ENCODE peak calls at places on chromosome 17, in nine cellular contexts. One of them, this sample, is unnamed.

GRCh38 chr17:74325743-74326379 is at the start of gene KIF19:
- DNase-seq in IMR-90: no peak
- DNase-seq in stimulated activated CD8-positive, alpha-beta memory T cell treated with anti-CD3 and anti-CD28 coated beads, Interleukin-7, amount 100 ng/mL, for 1 hour: peak
- DNase-seq in bronchial epithelial cell: no peak
- DNase-seq in GM04503: no peak
- DNase-seq in gastrocnemius medialis: peak
- DNase-seq in posterior cingulate gyrus: peak
- DNase-seq in GDM1: no peak
- DNase-seq in neuronal stem cell: peak
- DNase-seq in this sample: no peak

GRCh38 chr17:15377200-15377599 is 35.8 kb upstream of the TEKT3 start:
- DNase-seq in gastrocnemius medialis: no peak
- DNase-seq in posterior cingulate gyrus: no peak
- DNase-seq in GDM1: no peak
- DNase-seq in neuronal stem cell: no peak
- DNase-seq in stimulated activated CD8-positive, alpha-beta memory T cell treated with anti-CD3 and anti-CD28 coated beads, Interleukin-7, amount 100 ng/mL, for 1 hour: no peak
- DNase-seq in IMR-90: peak
- DNase-seq in bronchial epithelial cell: peak
- DNase-seq in GM04503: peak
- DNase-seq in this sample: no peak

GRCh38 chr17:81207610-81208581 is 14.9 kb downstream of the CEP131 start:
- DNase-seq in IMR-90: no peak
- DNase-seq in gastrocnemius medialis: no peak
- DNase-seq in stimulated activated CD8-positive, alpha-beta memory T cell treated with anti-CD3 and anti-CD28 coated beads, Interleukin-7, amount 100 ng/mL, for 1 hour: no peak
- DNase-seq in posterior cingulate gyrus: no peak
- DNase-seq in GM04503: no peak
- DNase-seq in GDM1: no peak
- DNase-seq in neuronal stem cell: no peak
- DNase-seq in bronchial epithelial cell: no peak
- DNase-seq in this sample: no peak

GRCh38 chr17:42674755-42675347 is 1.9 kb downstream of the PLEKHH3 start:
- DNase-seq in IMR-90: no peak
- DNase-seq in GDM1: no peak
- DNase-seq in bronchial epithelial cell: no peak
- DNase-seq in neuronal stem cell: no peak
- DNase-seq in stimulated activated CD8-positive, alpha-beta memory T cell treated with anti-CD3 and anti-CD28 coated beads, Interleukin-7, amount 100 ng/mL, for 1 hour: no peak
- DNase-seq in GM04503: no peak
- DNase-seq in posterior cingulate gyrus: no peak
- DNase-seq in gastrocnemius medialis: no peak
- DNase-seq in this sample: no peak

GRCh38 chr17:27544350-27545131 is 86.4 kb upstream of the LGALS9 start:
- DNase-seq in bronchial epithelial cell: no peak
- DNase-seq in IMR-90: peak
- DNase-seq in posterior cingulate gyrus: no peak
- DNase-seq in stimulated activated CD8-positive, alpha-beta memory T cell treated with anti-CD3 and anti-CD28 coated beads, Interleukin-7, amount 100 ng/mL, for 1 hour: no peak
- DNase-seq in neuronal stem cell: no peak
- DNase-seq in gastrocnemius medialis: no peak
- DNase-seq in GM04503: no peak
- DNase-seq in GDM1: peak
- DNase-seq in this sample: peak

GRCh38 chr17:57269598-57270255 is 13.4 kb downstream of the MSI2 start:
- DNase-seq in GM04503: no peak
- DNase-seq in IMR-90: no peak
- DNase-seq in posterior cingulate gyrus: no peak
- DNase-seq in gastrocnemius medialis: no peak
- DNase-seq in neuronal stem cell: no peak
- DNase-seq in GDM1: no peak
- DNase-seq in stimulated activated CD8-positive, alpha-beta memory T cell treated with anti-CD3 and anti-CD28 coated beads, Interleukin-7, amount 100 ng/mL, for 1 hour: no peak
- DNase-seq in bronchial epithelial cell: no peak
- DNase-seq in this sample: no peak

GRCh38 chr17:1865252-1866037 is 35.6 kb downstream of the RPA1 start:
- DNase-seq in GDM1: peak
- DNase-seq in posterior cingulate gyrus: no peak
- DNase-seq in gastrocnemius medialis: no peak
- DNase-seq in neuronal stem cell: no peak
- DNase-seq in bronchial epithelial cell: peak
- DNase-seq in GM04503: no peak
- DNase-seq in IMR-90: peak
- DNase-seq in stimulated activated CD8-positive, alpha-beta memory T cell treated with anti-CD3 and anti-CD28 coated beads, Interleukin-7, amount 100 ng/mL, for 1 hour: no peak
- DNase-seq in this sample: peak

GRCh38 chr17:64110436-64111152 is 19.4 kb downstream of the ERN1 start:
- DNase-seq in neuronal stem cell: no peak
- DNase-seq in GDM1: no peak
- DNase-seq in stimulated activated CD8-positive, alpha-beta memory T cell treated with anti-CD3 and anti-CD28 coated beads, Interleukin-7, amount 100 ng/mL, for 1 hour: no peak
- DNase-seq in GM04503: no peak
- DNase-seq in IMR-90: no peak
- DNase-seq in gastrocnemius medialis: no peak
- DNase-seq in posterior cingulate gyrus: no peak
- DNase-seq in bronchial epithelial cell: no peak
- DNase-seq in this sample: peak

GRCh38 chr17:37847811-37848331 is 76.3 kb upstream of the TBC1D3K start:
- DNase-seq in stimulated activated CD8-positive, alpha-beta memory T cell treated with anti-CD3 and anti-CD28 coated beads, Interleukin-7, amount 100 ng/mL, for 1 hour: no peak
- DNase-seq in gastrocnemius medialis: no peak
- DNase-seq in neuronal stem cell: no peak
- DNase-seq in bronchial epithelial cell: no peak
- DNase-seq in posterior cingulate gyrus: no peak
- DNase-seq in GDM1: no peak
- DNase-seq in GM04503: no peak
- DNase-seq in IMR-90: no peak
- DNase-seq in this sample: no peak

GRCh38 chr17:81018044-81018802 is 16.7 kb upstream of the BAIAP2 start:
- DNase-seq in gastrocnemius medialis: no peak
- DNase-seq in neuronal stem cell: peak
- DNase-seq in IMR-90: peak
- DNase-seq in posterior cingulate gyrus: no peak
- DNase-seq in bronchial epithelial cell: peak
- DNase-seq in stimulated activated CD8-positive, alpha-beta memory T cell treated with anti-CD3 and anti-CD28 coated beads, Interleukin-7, amount 100 ng/mL, for 1 hour: no peak
- DNase-seq in GM04503: no peak
- DNase-seq in GDM1: peak
- DNase-seq in this sample: peak

GRCh38 chr17:82429824-82430223 is 11.4 kb upstream of the OGFOD3 start:
- DNase-seq in gastrocnemius medialis: no peak
- DNase-seq in stimulated activated CD8-positive, alpha-beta memory T cell treated with anti-CD3 and anti-CD28 coated beads, Interleukin-7, amount 100 ng/mL, for 1 hour: no peak
- DNase-seq in posterior cingulate gyrus: no peak
- DNase-seq in neuronal stem cell: no peak
- DNase-seq in IMR-90: no peak
- DNase-seq in GM04503: no peak
- DNase-seq in bronchial epithelial cell: no peak
- DNase-seq in GDM1: no peak
- DNase-seq in this sample: no peak

GRCh38 chr17:1169471-1169908 is 10.3 kb downstream of the ABR start:
- DNase-seq in posterior cingulate gyrus: no peak
- DNase-seq in IMR-90: no peak
- DNase-seq in stimulated activated CD8-positive, alpha-beta memory T cell treated with anti-CD3 and anti-CD28 coated beads, Interleukin-7, amount 100 ng/mL, for 1 hour: no peak
- DNase-seq in GM04503: no peak
- DNase-seq in bronchial epithelial cell: no peak
- DNase-seq in GDM1: no peak
- DNase-seq in gastrocnemius medialis: no peak
- DNase-seq in neuronal stem cell: no peak
- DNase-seq in this sample: no peak

GRCh38 chr17:8868529-8868951 is 1.1 kb upstream of the PIK3R6 start:
- DNase-seq in IMR-90: no peak
- DNase-seq in posterior cingulate gyrus: no peak
- DNase-seq in bronchial epithelial cell: no peak
- DNase-seq in GDM1: no peak
- DNase-seq in neuronal stem cell: no peak
- DNase-seq in gastrocnemius medialis: no peak
- DNase-seq in GM04503: no peak
- DNase-seq in stimulated activated CD8-positive, alpha-beta memory T cell treated with anti-CD3 and anti-CD28 coated beads, Interleukin-7, amount 100 ng/mL, for 1 hour: no peak
- DNase-seq in this sample: no peak

GRCh38 chr17:76554131-76554530 is 14.3 kb downstream of the PRCD start:
- DNase-seq in GM04503: no peak
- DNase-seq in gastrocnemius medialis: peak
- DNase-seq in stimulated activated CD8-positive, alpha-beta memory T cell treated with anti-CD3 and anti-CD28 coated beads, Interleukin-7, amount 100 ng/mL, for 1 hour: no peak
- DNase-seq in neuronal stem cell: no peak
- DNase-seq in bronchial epithelial cell: no peak
- DNase-seq in posterior cingulate gyrus: peak
- DNase-seq in IMR-90: no peak
- DNase-seq in GDM1: no peak
- DNase-seq in this sample: no peak

GRCh38 chr17:2634361-2634960 is 41.0 kb downstream of the PAFAH1B1 start:
- DNase-seq in GM04503: no peak
- DNase-seq in IMR-90: peak
- DNase-seq in bronchial epithelial cell: peak
- DNase-seq in gastrocnemius medialis: peak
- DNase-seq in stimulated activated CD8-positive, alpha-beta memory T cell treated with anti-CD3 and anti-CD28 coated beads, Interleukin-7, amount 100 ng/mL, for 1 hour: no peak
- DNase-seq in posterior cingulate gyrus: no peak
- DNase-seq in GDM1: no peak
- DNase-seq in neuronal stem cell: no peak
- DNase-seq in this sample: no peak

GRCh38 chr17:760371-760770 is 8.3 kb upstream of the GEMIN4 start:
- DNase-seq in gastrocnemius medialis: no peak
- DNase-seq in stimulated activated CD8-positive, alpha-beta memory T cell treated with anti-CD3 and anti-CD28 coated beads, Interleukin-7, amount 100 ng/mL, for 1 hour: no peak
- DNase-seq in GDM1: no peak
- DNase-seq in posterior cingulate gyrus: no peak
- DNase-seq in IMR-90: no peak
- DNase-seq in GM04503: no peak
- DNase-seq in bronchial epithelial cell: no peak
- DNase-seq in neuronal stem cell: no peak
- DNase-seq in this sample: no peak

GRCh38 chr17:82052638-82053059 is 951 bp downstream of the GPS1 start:
- DNase-seq in posterior cingulate gyrus: no peak
- DNase-seq in GDM1: no peak
- DNase-seq in gastrocnemius medialis: no peak
- DNase-seq in stimulated activated CD8-positive, alpha-beta memory T cell treated with anti-CD3 and anti-CD28 coated beads, Interleukin-7, amount 100 ng/mL, for 1 hour: no peak
- DNase-seq in neuronal stem cell: no peak
- DNase-seq in IMR-90: no peak
- DNase-seq in GM04503: no peak
- DNase-seq in bronchial epithelial cell: no peak
- DNase-seq in this sample: no peak

GRCh38 chr17:48544356-48545021 is 420 bp downstream of the HOXB2 start:
- DNase-seq in bronchial epithelial cell: no peak
- DNase-seq in neuronal stem cell: no peak
- DNase-seq in IMR-90: peak
- DNase-seq in stimulated activated CD8-positive, alpha-beta memory T cell treated with anti-CD3 and anti-CD28 coated beads, Interleukin-7, amount 100 ng/mL, for 1 hour: no peak
- DNase-seq in gastrocnemius medialis: peak
- DNase-seq in GDM1: peak
- DNase-seq in posterior cingulate gyrus: no peak
- DNase-seq in GM04503: peak
- DNase-seq in this sample: peak

GRCh38 chr17:71217769-71218168 is 903.1 kb upstream of the SOX9 start:
- DNase-seq in gastrocnemius medialis: no peak
- DNase-seq in bronchial epithelial cell: peak
- DNase-seq in GDM1: no peak
- DNase-seq in neuronal stem cell: no peak
- DNase-seq in IMR-90: no peak
- DNase-seq in stimulated activated CD8-positive, alpha-beta memory T cell treated with anti-CD3 and anti-CD28 coated beads, Interleukin-7, amount 100 ng/mL, for 1 hour: no peak
- DNase-seq in posterior cingulate gyrus: no peak
- DNase-seq in GM04503: no peak
- DNase-seq in this sample: no peak

GRCh38 chr17:62965149-62965648 is 836 bp upstream of the TANC2 start:
- DNase-seq in neuronal stem cell: no peak
- DNase-seq in stimulated activated CD8-positive, alpha-beta memory T cell treated with anti-CD3 and anti-CD28 coated beads, Interleukin-7, amount 100 ng/mL, for 1 hour: no peak
- DNase-seq in gastrocnemius medialis: no peak
- DNase-seq in IMR-90: peak
- DNase-seq in bronchial epithelial cell: no peak
- DNase-seq in GM04503: no peak
- DNase-seq in posterior cingulate gyrus: no peak
- DNase-seq in GDM1: no peak
- DNase-seq in this sample: no peak

GRCh38 chr17:14304876-14305636 is 4.2 kb downstream of the HS3ST3B1 start:
- DNase-seq in gastrocnemius medialis: no peak
- DNase-seq in neuronal stem cell: no peak
- DNase-seq in bronchial epithelial cell: no peak
- DNase-seq in GDM1: no peak
- DNase-seq in posterior cingulate gyrus: no peak
- DNase-seq in stimulated activated CD8-positive, alpha-beta memory T cell treated with anti-CD3 and anti-CD28 coated beads, Interleukin-7, amount 100 ng/mL, for 1 hour: no peak
- DNase-seq in IMR-90: no peak
- DNase-seq in GM04503: no peak
- DNase-seq in this sample: no peak

GRCh38 chr17:1592751-1593629 is 30.4 kb upstream of the PITPNA start:
- DNase-seq in bronchial epithelial cell: no peak
- DNase-seq in posterior cingulate gyrus: no peak
- DNase-seq in IMR-90: no peak
- DNase-seq in neuronal stem cell: no peak
- DNase-seq in GM04503: no peak
- DNase-seq in GDM1: no peak
- DNase-seq in stimulated activated CD8-positive, alpha-beta memory T cell treated with anti-CD3 and anti-CD28 coated beads, Interleukin-7, amount 100 ng/mL, for 1 hour: no peak
- DNase-seq in gastrocnemius medialis: peak
- DNase-seq in this sample: no peak

GRCh38 chr17:41537990-41538389 is 9.9 kb upstream of the KRT19 start:
- DNase-seq in posterior cingulate gyrus: no peak
- DNase-seq in GDM1: no peak
- DNase-seq in IMR-90: peak
- DNase-seq in stimulated activated CD8-positive, alpha-beta memory T cell treated with anti-CD3 and anti-CD28 coated beads, Interleukin-7, amount 100 ng/mL, for 1 hour: no peak
- DNase-seq in gastrocnemius medialis: no peak
- DNase-seq in GM04503: no peak
- DNase-seq in neuronal stem cell: no peak
- DNase-seq in bronchial epithelial cell: peak
- DNase-seq in this sample: no peak

GRCh38 chr17:2892305-2892971 is 96.2 kb downstream of the RAP1GAP2 start:
- DNase-seq in IMR-90: peak
- DNase-seq in stimulated activated CD8-positive, alpha-beta memory T cell treated with anti-CD3 and anti-CD28 coated beads, Interleukin-7, amount 100 ng/mL, for 1 hour: no peak
- DNase-seq in bronchial epithelial cell: peak
- DNase-seq in posterior cingulate gyrus: no peak
- DNase-seq in GM04503: peak
- DNase-seq in gastrocnemius medialis: no peak
- DNase-seq in neuronal stem cell: no peak
- DNase-seq in GDM1: no peak
- DNase-seq in this sample: no peak

GRCh38 chr17:28657756-28658155 is 4.0 kb downstream of the SDF2 start:
- DNase-seq in bronchial epithelial cell: peak
- DNase-seq in GM04503: no peak
- DNase-seq in gastrocnemius medialis: no peak
- DNase-seq in IMR-90: peak
- DNase-seq in posterior cingulate gyrus: no peak
- DNase-seq in stimulated activated CD8-positive, alpha-beta memory T cell treated with anti-CD3 and anti-CD28 coated beads, Interleukin-7, amount 100 ng/mL, for 1 hour: no peak
- DNase-seq in GDM1: no peak
- DNase-seq in neuronal stem cell: no peak
- DNase-seq in this sample: no peak

GRCh38 chr17:8126306-8127066 is 2.6 kb upstream of the HES7 start:
- DNase-seq in neuronal stem cell: peak
- DNase-seq in IMR-90: peak
- DNase-seq in GDM1: no peak
- DNase-seq in gastrocnemius medialis: no peak
- DNase-seq in stimulated activated CD8-positive, alpha-beta memory T cell treated with anti-CD3 and anti-CD28 coated beads, Interleukin-7, amount 100 ng/mL, for 1 hour: no peak
- DNase-seq in bronchial epithelial cell: peak
- DNase-seq in GM04503: no peak
- DNase-seq in posterior cingulate gyrus: no peak
- DNase-seq in this sample: peak

GRCh38 chr17:29148790-29149430 is 31.3 kb downstream of the MYO18A start:
- DNase-seq in neuronal stem cell: peak
- DNase-seq in bronchial epithelial cell: peak
- DNase-seq in posterior cingulate gyrus: peak
- DNase-seq in stimulated activated CD8-positive, alpha-beta memory T cell treated with anti-CD3 and anti-CD28 coated beads, Interleukin-7, amount 100 ng/mL, for 1 hour: peak
- DNase-seq in GM04503: no peak
- DNase-seq in GDM1: peak
- DNase-seq in IMR-90: peak
- DNase-seq in gastrocnemius medialis: peak
- DNase-seq in this sample: peak

GRCh38 chr17:8155341-8156173 is 3.4 kb upstream of the PER1 start:
- DNase-seq in stimulated activated CD8-positive, alpha-beta memory T cell treated with anti-CD3 and anti-CD28 coated beads, Interleukin-7, amount 100 ng/mL, for 1 hour: no peak
- DNase-seq in gastrocnemius medialis: no peak
- DNase-seq in posterior cingulate gyrus: no peak
- DNase-seq in IMR-90: no peak
- DNase-seq in GDM1: no peak
- DNase-seq in bronchial epithelial cell: peak
- DNase-seq in neuronal stem cell: no peak
- DNase-seq in GM04503: no peak
- DNase-seq in this sample: no peak

GRCh38 chr17:58176200-58176599 is 9.4 kb downstream of the OR4D2 start:
- DNase-seq in GM04503: no peak
- DNase-seq in posterior cingulate gyrus: no peak
- DNase-seq in stimulated activated CD8-positive, alpha-beta memory T cell treated with anti-CD3 and anti-CD28 coated beads, Interleukin-7, amount 100 ng/mL, for 1 hour: no peak
- DNase-seq in bronchial epithelial cell: no peak
- DNase-seq in neuronal stem cell: peak
- DNase-seq in IMR-90: peak
- DNase-seq in gastrocnemius medialis: no peak
- DNase-seq in GDM1: no peak
- DNase-seq in this sample: no peak

GRCh38 chr17:18184143-18185007 is 747 bp downstream of the ALKBH5 start:
- DNase-seq in posterior cingulate gyrus: peak
- DNase-seq in IMR-90: peak
- DNase-seq in stimulated activated CD8-positive, alpha-beta memory T cell treated with anti-CD3 and anti-CD28 coated beads, Interleukin-7, amount 100 ng/mL, for 1 hour: peak
- DNase-seq in neuronal stem cell: peak
- DNase-seq in gastrocnemius medialis: peak
- DNase-seq in bronchial epithelial cell: no peak
- DNase-seq in GDM1: no peak
- DNase-seq in GM04503: no peak
- DNase-seq in this sample: peak

GRCh38 chr17:29677139-29677834 is 54.6 kb upstream of the CORO6 start:
- DNase-seq in stimulated activated CD8-positive, alpha-beta memory T cell treated with anti-CD3 and anti-CD28 coated beads, Interleukin-7, amount 100 ng/mL, for 1 hour: no peak
- DNase-seq in bronchial epithelial cell: no peak
- DNase-seq in neuronal stem cell: no peak
- DNase-seq in gastrocnemius medialis: peak
- DNase-seq in GDM1: no peak
- DNase-seq in IMR-90: no peak
- DNase-seq in posterior cingulate gyrus: no peak
- DNase-seq in GM04503: no peak
- DNase-seq in this sample: no peak